ENCODE peak calls at places on chromosome 2, in seven cellular contexts. H, Z, A, N, C, M and F are unnamed samples.
A peak's percentile ranks its signal among the peaks of the same experiment; 100 is the strongest.

GRCh38 chr2:205868773-205869333 is 186.6 kb downstream of the NRP2 start:
- DNase-seq in H (no peak), Z (no peak), A (no peak), N (no peak), C (no peak), M (no peak), F (no peak)

GRCh38 chr2:127145255-127145899 is 38.4 kb upstream of the BIN1 start:
- DNase-seq in H (no peak), Z (no peak), A (no peak), N (peak; percentile 79), C (no peak), M (no peak), F (no peak)

GRCh38 chr2:216344206-216344957 is 27.9 kb downstream of the MARCHF4 start:
- DNase-seq in H (no peak), Z (no peak), A (no peak), N (peak; percentile 85), C (no peak), M (no peak), F (no peak)

GRCh38 chr2:1518891-1519530 is 105.7 kb downstream of the TPO start:
- DNase-seq in H (no peak), Z (no peak), A (no peak), N (no peak), C (no peak), M (no peak), F (no peak)

GRCh38 chr2:56484906-56485305 is 301.1 kb downstream of the CCDC85A start:
- DNase-seq in H (no peak), Z (no peak), A (no peak), N (no peak), C (no peak), M (no peak), F (no peak)

GRCh38 chr2:240962371-240963064 is 35.9 kb upstream of the SNED1 start:
- DNase-seq in H (peak; percentile 93), Z (no peak), A (no peak), N (peak; percentile 53), C (peak; percentile 67), M (peak; percentile 88), F (peak; percentile 71)

GRCh38 chr2:217804786-217805678 is 197.8 kb downstream of the TNS1 start:
- DNase-seq in H (no peak), Z (no peak), A (no peak), N (no peak), C (peak; percentile 25), M (peak; percentile 28), F (peak; percentile 36)

GRCh38 chr2:199463000-199463692 is 5.4 kb upstream of the SATB2 start:
- DNase-seq in H (no peak), Z (peak; percentile 86), A (peak; percentile 87), N (peak; percentile 91), C (peak; percentile 92), M (peak; percentile 75), F (peak; percentile 88)

GRCh38 chr2:183063083-183063482 is 15.5 kb upstream of the DUSP19 start:
- DNase-seq in H (no peak), Z (peak; percentile 31), A (peak; percentile 11), N (peak; percentile 92), C (no peak), M (no peak), F (no peak)

GRCh38 chr2:179936654-179937053 is 70.4 kb downstream of the CWC22 start:
- DNase-seq in H (no peak), Z (no peak), A (peak; percentile 62), N (peak; percentile 29), C (peak; percentile 66), M (no peak), F (no peak)

GRCh38 chr2:156562136-156562535 is 126.0 kb downstream of the GPD2 start:
- DNase-seq in H (no peak), Z (no peak), A (peak; percentile 9), N (no peak), C (no peak), M (no peak), F (no peak)

GRCh38 chr2:190783513-190784263 is 96.9 kb upstream of the GLS start:
- DNase-seq in H (no peak), Z (no peak), A (no peak), N (no peak), C (no peak), M (no peak), F (no peak)

GRCh38 chr2:172698041-172698863 is 37.4 kb upstream of the RAPGEF4 start:
- DNase-seq in H (no peak), Z (peak; percentile 49), A (no peak), N (peak; percentile 89), C (no peak), M (no peak), F (no peak)

GRCh38 chr2:152613235-152613634 is 104.0 kb downstream of the PRPF40A start:
- DNase-seq in H (no peak), Z (no peak), A (no peak), N (peak; percentile 41), C (no peak), M (no peak), F (no peak)

GRCh38 chr2:8515390-8515761 is 166.5 kb upstream of the ID2 start:
- DNase-seq in H (no peak), Z (no peak), A (no peak), N (no peak), C (no peak), M (peak; percentile 74), F (no peak)

GRCh38 chr2:156320491-156320896 is 12.0 kb downstream of the NR4A2 start:
- DNase-seq in H (peak; percentile 53), Z (no peak), A (peak; percentile 44), N (peak; percentile 53), C (peak; percentile 57), M (no peak), F (no peak)

GRCh38 chr2:228652366-228652765 is 470.9 kb upstream of the SPHKAP start:
- DNase-seq in H (no peak), Z (no peak), A (no peak), N (peak; percentile 52), C (no peak), M (no peak), F (no peak)

GRCh38 chr2:60385648-60386047 is 167.8 kb downstream of the BCL11A start:
- DNase-seq in H (no peak), Z (no peak), A (no peak), N (peak; percentile 43), C (no peak), M (no peak), F (no peak)

GRCh38 chr2:205739618-205740017 is 57.3 kb downstream of the NRP2 start:
- DNase-seq in H (no peak), Z (no peak), A (no peak), N (no peak), C (no peak), M (no peak), F (no peak)

GRCh38 chr2:72012886-72013574 is 134.6 kb downstream of the CYP26B1 start:
- DNase-seq in H (no peak), Z (no peak), A (no peak), N (no peak), C (no peak), M (no peak), F (peak; percentile 45)

GRCh38 chr2:88078624-88079169 is 11.1 kb downstream of the SMYD1 start:
- DNase-seq in H (no peak), Z (no peak), A (no peak), N (no peak), C (no peak), M (no peak), F (no peak)

GRCh38 chr2:147873859-147874483 is 29.1 kb downstream of the ACVR2A start:
- DNase-seq in H (no peak), Z (no peak), A (no peak), N (no peak), C (no peak), M (no peak), F (no peak)

GRCh38 chr2:75100011-75100680 is 99.2 kb downstream of the TACR1 start:
- DNase-seq in H (no peak), Z (no peak), A (no peak), N (peak; percentile 87), C (no peak), M (no peak), F (no peak)

GRCh38 chr2:65612654-65613053 is 180.3 kb upstream of the SPRED2 start:
- DNase-seq in H (no peak), Z (no peak), A (no peak), N (peak; percentile 14), C (no peak), M (no peak), F (no peak)

GRCh38 chr2:237011196-237011595 is 74.5 kb upstream of the COPS8 start:
- DNase-seq in H (no peak), Z (no peak), A (no peak), N (peak; percentile 50), C (no peak), M (no peak), F (no peak)

GRCh38 chr2:237012021-237012420 is 73.7 kb upstream of the COPS8 start:
- DNase-seq in H (no peak), Z (no peak), A (no peak), N (no peak), C (peak; percentile 80), M (no peak), F (no peak)

GRCh38 chr2:237012577-237013237 is 73.0 kb upstream of the COPS8 start:
- DNase-seq in H (no peak), Z (no peak), A (peak; percentile 67), N (no peak), C (no peak), M (no peak), F (no peak)
- H3K27ac ChIP-seq in H (no peak overlapping the region), Z (no peak overlapping the region), A (peak overlapping the region; percentile 63), N (no peak overlapping the region), C (no peak overlapping the region), M (no peak overlapping the region), F (no peak overlapping the region)

DNA sequence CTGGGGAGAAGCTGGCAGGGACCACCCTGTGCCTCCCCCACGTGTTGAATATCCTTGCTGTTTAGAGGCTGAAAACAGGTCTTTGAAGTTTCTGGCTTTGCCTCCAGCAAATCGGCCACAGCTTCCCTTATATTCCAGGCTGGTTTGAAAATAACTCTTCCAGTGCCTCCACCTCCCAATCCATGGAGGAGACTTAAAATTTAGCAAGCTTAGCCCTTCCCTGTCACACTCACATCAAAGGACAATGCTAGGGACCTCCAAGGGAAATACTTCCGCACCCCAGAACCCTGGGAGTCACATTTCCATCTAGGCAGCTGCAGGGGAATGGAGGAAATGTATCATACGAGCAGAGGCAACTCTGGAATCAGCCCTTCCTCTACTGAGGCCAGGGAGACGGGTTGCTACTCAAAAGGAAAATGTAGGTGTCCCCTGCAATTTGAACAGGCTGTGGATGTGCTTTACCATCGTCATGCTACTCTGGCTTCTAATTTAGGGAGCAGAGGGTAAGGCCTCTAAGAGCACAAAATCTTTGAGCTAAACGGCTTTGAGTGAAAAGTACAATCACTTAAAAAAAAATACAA is 49.5 kb upstream of the PKDCC start:
- DNase-seq in H (no peak), Z (no peak), A (no peak), N (no peak), C (no peak), M (no peak), F (no peak)
- H3K27ac ChIP-seq in H (peak overlapping the region; percentile 6), Z (no peak overlapping the region), A (no peak overlapping the region), N (no peak overlapping the region), C (no peak overlapping the region), M (peak overlapping the region; percentile 62), F (peak overlapping the region; percentile 17)

GRCh38 chr2:42045956-42046748 is 1.7 kb upstream of the PKDCC start:
- DNase-seq in H (peak; percentile 56), Z (no peak), A (peak; percentile 35), N (no peak), C (peak; percentile 63), M (no peak), F (no peak)
- H3K27ac ChIP-seq in H (peak overlapping the region; percentile 92), Z (peak overlapping the region; percentile 79), A (peak overlapping the region; percentile 90), N (no peak overlapping the region), C (peak overlapping the region; percentile 93), M (peak overlapping the region; percentile 90), F (no peak overlapping the region)

DNA sequence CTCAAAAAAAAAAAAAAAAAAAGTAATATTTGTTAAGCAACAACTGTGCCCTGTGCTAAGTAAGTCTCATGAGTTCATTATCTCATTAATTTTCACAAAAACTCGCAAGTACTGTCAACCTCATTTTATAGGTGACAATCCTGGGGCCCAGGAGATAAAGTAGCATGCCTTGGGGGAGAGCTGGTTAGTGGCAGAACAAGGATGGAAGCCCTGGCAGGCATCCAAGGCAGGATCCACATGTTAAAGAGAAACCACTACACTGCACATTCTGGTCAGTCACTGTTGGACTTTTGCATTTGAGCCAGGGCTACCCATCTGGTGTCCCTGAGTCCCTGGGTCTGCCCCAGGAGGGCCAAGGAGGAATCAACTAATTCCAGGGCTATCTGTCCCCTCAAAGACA is 54.6 kb downstream of the ZFP36L2 start:
- DNase-seq in H (peak; percentile 59), Z (no peak), A (peak; percentile 61), N (peak; percentile 31), C (no peak), M (no peak), F (no peak)
- H3K27ac ChIP-seq in H (no peak overlapping the region), Z (peak overlapping the region; percentile 50), A (peak overlapping the region; percentile 41), N (no peak overlapping the region), C (no peak overlapping the region), M (no peak overlapping the region), F (no peak overlapping the region)